ENCODE peak calls at places on chromosomes 16 and 17, in eight cellular contexts. U, Y, A, I, B, O, S and Z are unnamed samples.

GRCh38 chr17:64282753-64283080 is 19.7 kb upstream of the TEX2 start:
- DNase-seq in U (no peak), Y (no peak), A (no peak), I (no peak), B (no peak), O (no peak), S (peak), Z (no peak)

GRCh38 chr16:15653227-15653626 is 3.2 kb downstream of the NDE1 start:
- DNase-seq in U (no peak), Y (peak), A (no peak), I (peak), B (no peak), O (no peak), S (no peak), Z (no peak)

GRCh38 chr16:80739523-80739922 is 64.9 kb downstream of the CDYL2 start:
- DNase-seq in U (no peak), Y (no peak), A (no peak), I (no peak), B (no peak), O (no peak), S (no peak), Z (no peak)

GRCh38 chr17:67594115-67594878 is 123.4 kb upstream of the NOL11 start:
- DNase-seq in U (no peak), Y (no peak), A (no peak), I (no peak), B (no peak), O (no peak), S (no peak), Z (no peak)

GRCh38 chr16:47927330-47927729 is 228.5 kb downstream of the ABCC12 start:
- DNase-seq in U (no peak), Y (no peak), A (no peak), I (peak), B (no peak), O (no peak), S (no peak), Z (no peak)

GRCh38 chr17:42924891-42925290 is 24.3 kb downstream of the G6PC1 start:
- DNase-seq in U (no peak), Y (no peak), A (no peak), I (no peak), B (no peak), O (no peak), S (no peak), Z (no peak)

GRCh38 chr17:55454906-55455474 is 33.4 kb upstream of the MMD start:
- DNase-seq in U (no peak), Y (no peak), A (no peak), I (peak), B (no peak), O (no peak), S (peak), Z (no peak)

GRCh38 chr17:16989953-16990860 is 18.3 kb upstream of the TNFRSF13B start:
- DNase-seq in U (no peak), Y (no peak), A (no peak), I (peak), B (no peak), O (no peak), S (peak), Z (no peak)

GRCh38 chr16:88701541-88702363 is 4.5 kb downstream of the RNF166 start:
- DNase-seq in U (no peak), Y (peak), A (no peak), I (no peak), B (no peak), O (no peak), S (no peak), Z (peak)

GRCh38 chr16:15610369-15610871 is 32.5 kb downstream of the MARF1 start:
- DNase-seq in U (no peak), Y (no peak), A (no peak), I (peak), B (no peak), O (no peak), S (no peak), Z (no peak)

GRCh38 chr17:57443781-57444180 is 187.5 kb downstream of the MSI2 start:
- DNase-seq in U (no peak), Y (no peak), A (no peak), I (no peak), B (no peak), O (no peak), S (no peak), Z (no peak)